ENCODE peak calls at places on chromosomes 7 and 10, in seven cellular contexts. B, G, J, E, D, X and L are unnamed samples. For H3K9me3, the result is how much of the 10 kb centered on the place peaks cover.

GRCh38 chr7:142709921-142710320 is 39.4 kb upstream of the PRSS1 start:
- DNase-seq in G (no peak), J (no peak), B (no peak), D (no peak), X (no peak), E (no peak), L (no peak)

GRCh38 chr7:100590077-100590737 is 4.1 kb downstream of the FBXO24 start:
- DNase-seq in B (no peak), J (no peak), X (no peak), E (no peak), G (peak), D (no peak), L (no peak)

GRCh38 chr7:95908499-95908898 is 136.1 kb downstream of the DYNC1I1 start:
- DNase-seq in E (no peak), G (no peak), D (no peak), X (no peak), B (no peak), J (no peak), L (no peak)

GRCh38 chr10:36681751-36682633 is 443.4 kb upstream of the ANKRD30A start:
- DNase-seq in B (no peak), J (peak), E (no peak), G (no peak), D (no peak), X (no peak), L (no peak)

GRCh38 chr7:154879629-154880028 is 123.3 kb downstream of the PAXIP1 start:
- DNase-seq in D (no peak), X (peak), G (no peak), B (no peak), J (no peak), E (no peak), L (no peak)

GRCh38 chr10:100345570-100346330 is 1.3 kb upstream of the SCD start:
- DNase-seq in X (no peak), E (no peak), J (peak), D (no peak), B (peak), G (no peak), L (no peak)

GRCh38 chr7:50209461-50210161 is 94.9 kb upstream of the IKZF1 start:
- DNase-seq in D (no peak), X (no peak), G (no peak), J (no peak), B (no peak), E (no peak), L (no peak)

GRCh38 chr7:110940756-110941155 is 150.2 kb upstream of the LRRN3 start:
- DNase-seq in G (no peak), B (no peak), X (no peak), E (no peak), J (no peak), D (no peak), L (no peak)

GRCh38 chr7:11210374-11210773 is 236.7 kb downstream of the PHF14 start:
- DNase-seq in J (no peak), G (no peak), B (no peak), X (no peak), E (no peak), D (no peak), L (no peak)

GRCh38 chr10:102065561-102066420 is 642 bp downstream of the HPS6 start:
- DNase-seq in G (no peak), D (no peak), J (no peak), B (peak), E (peak), X (peak), L (no peak)

GRCh38 chr7:3371601-3372000 is 70.5 kb downstream of the SDK1 start:
- DNase-seq in E (no peak), D (no peak), G (no peak), X (no peak), B (no peak), J (no peak), L (no peak)

GRCh38 chr7:92925876-92926696 is 89.7 kb upstream of the CDK6 start:
- DNase-seq in E (no peak), J (peak), X (no peak), D (no peak), B (no peak), G (no peak), L (no peak)

GRCh38 chr7:78510580-78511188 is 712.1 kb downstream of the PHTF2 start:
- DNase-seq in J (peak), D (no peak), E (peak), G (no peak), X (peak), B (no peak), L (no peak)

GRCh38 chr7:137715101-137715500 is 131.7 kb downstream of the DGKI start:
- DNase-seq in X (no peak), E (no peak), J (no peak), G (no peak), B (no peak), D (no peak), L (no peak)

GRCh38 chr10:132114953-132115520 is 49.3 kb downstream of the JAKMIP3 start:
- DNase-seq in X (no peak), J (no peak), D (no peak), B (no peak), E (no peak), G (no peak), L (no peak)

GRCh38 chr10:89207801-89208551 is 859 bp upstream of the CH25H start:
- DNase-seq in X (no peak), D (no peak), J (no peak), G (peak), E (peak), B (peak), L (peak)

GRCh38 chr7:128351296-128352123 is 7.8 kb upstream of the RBM28 start:
- DNase-seq in D (no peak), B (no peak), X (no peak), J (no peak), G (no peak), E (no peak), L (no peak)

GRCh38 chr7:140036224-140036651 is 26.5 kb downstream of the PARP12 start:
- DNase-seq in J (no peak), B (no peak), E (no peak), D (no peak), X (no peak), G (no peak), L (no peak)

GRCh38 chr10:28180654-28181053 is 122.2 kb downstream of the MPP7 start:
- DNase-seq in D (no peak), X (no peak), B (no peak), G (no peak), J (peak), E (no peak), L (no peak)

GRCh38 chr10:132699411-132700167 is 86.4 kb downstream of the NKX6-2 start:
- DNase-seq in X (no peak), D (no peak), G (no peak), B (no peak), E (no peak), J (no peak), L (no peak)

GRCh38 chr10:107589081-107589480 is 424.6 kb upstream of the SORCS1 start:
- DNase-seq in J (no peak), B (no peak), D (no peak), X (no peak), E (no peak), G (no peak), L (no peak)

GRCh38 chr7:1539346-1540321 is 9.1 kb downstream of the MAFK start:
- DNase-seq in E (no peak), D (no peak), G (no peak), J (no peak), X (no peak), B (peak), L (no peak)

GRCh38 chr7:19700936-19701335 is 7.9 kb downstream of the POLR1F start:
- DNase-seq in G (no peak), X (no peak), J (no peak), D (no peak), B (no peak), E (no peak), L (no peak)

GRCh38 chr7:152144557-152145245 is 119.2 kb downstream of the GALNT11 start:
- DNase-seq in B (no peak), J (no peak), G (no peak), X (no peak), D (no peak), E (no peak), L (no peak)

GRCh38 chr7:108066486-108066885 is 63.5 kb upstream of the LAMB1 start:
- DNase-seq in B (no peak), D (no peak), E (no peak), G (no peak), J (peak), X (no peak), L (no peak)

GRCh38 chr7:158829021-158829341 is 328 bp downstream of the ESYT2 start:
- DNase-seq in G (peak), B (no peak), D (no peak), J (peak), E (peak), X (peak), L (no peak)

GRCh38 chr7:3399858-3400257 is 98.8 kb downstream of the SDK1 start:
- DNase-seq in D (no peak), E (peak), G (no peak), X (no peak), B (no peak), J (peak), L (no peak)

GRCh38 chr10:72886596-72887522 is 6.7 kb upstream of the OIT3 start:
- DNase-seq in G (no peak), D (no peak), X (no peak), B (no peak), J (no peak), E (no peak), L (no peak)

GRCh38 chr10:85651507-85651902 is 715.1 kb downstream of the GRID1 start:
- DNase-seq in J (no peak), E (no peak), X (no peak), G (no peak), D (no peak), B (no peak), L (no peak)

GRCh38 chr7:23246540-23246939 is at the start of gene GPNMB:
- DNase-seq in D (no peak), G (peak), E (no peak), B (peak), X (no peak), J (no peak), L (peak)
- TF ChIP-seq POLR2A in D (no peak), G (peak), E (no peak), B (no peak), X (no peak), J (no peak), L (peak)

GRCh38 chr7:46567858-46568257 is 646.8 kb upstream of the IGFBP3 start:
- DNase-seq in E (no peak), D (no peak), J (no peak), X (no peak), G (no peak), B (no peak), L (no peak)
- H3K9me3 ChIP-seq in E (under half), D (under half), J (under half), X (under half), G (under half), B (under half), L (under half)

DNA sequence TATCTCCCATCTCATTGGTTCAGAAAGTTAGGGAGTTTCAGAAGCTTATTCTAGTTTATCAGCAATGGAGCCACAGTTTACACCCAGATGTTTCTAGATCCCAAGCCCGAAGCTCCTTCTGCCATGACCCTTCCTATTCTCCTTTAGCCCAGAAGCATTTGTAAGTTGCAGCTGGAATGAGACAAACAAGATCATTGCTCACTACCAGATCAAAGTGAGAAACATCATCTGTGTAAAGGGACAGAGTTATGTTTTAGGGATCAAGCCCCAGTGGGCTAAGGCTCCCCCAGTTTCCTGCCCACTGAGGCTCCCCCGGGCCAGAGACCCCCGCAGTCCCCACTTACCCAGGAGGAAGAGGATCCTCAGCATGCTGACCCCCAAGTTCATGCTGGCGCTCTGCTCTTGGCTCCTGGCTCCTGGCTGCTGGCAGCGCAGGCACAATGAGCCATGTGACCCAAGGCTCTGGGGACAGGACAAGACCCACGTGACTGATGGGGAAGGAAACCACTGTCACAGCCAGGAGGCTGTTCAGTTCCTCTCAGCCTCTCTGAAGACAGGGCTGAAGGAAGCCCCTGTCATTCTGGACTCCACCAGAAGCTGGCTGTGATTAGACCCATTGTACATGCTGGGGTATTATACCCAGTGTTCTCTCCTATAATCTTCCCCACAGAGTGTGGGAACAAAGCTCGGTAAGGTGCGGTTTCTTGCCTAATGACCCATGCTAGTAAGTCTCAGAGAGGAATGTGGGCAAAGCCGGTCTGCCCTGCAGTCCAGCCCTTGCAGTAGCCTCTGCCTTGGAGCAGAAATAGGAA is at the start of gene TMEM273:
- DNase-seq in D (peak), B (no peak), G (peak), X (peak), J (no peak), E (no peak), L (peak)
- H3K4me3 ChIP-seq in D (peak), B (no peak), G (no peak), X (peak), J (no peak), E (no peak), L (peak)

GRCh38 chr7:76301000-76301399 is 1.5 kb upstream of the HSPB1 start:
- DNase-seq in X (no peak), G (no peak), D (no peak), J (no peak), E (no peak), B (no peak), L (no peak)

GRCh38 chr7:76293407-76293901 is 9.0 kb upstream of the HSPB1 start:
- DNase-seq in E (no peak), X (no peak), G (peak), B (no peak), J (no peak), D (no peak), L (no peak)

GRCh38 chr7:76294344-76295024 is 8.0 kb upstream of the HSPB1 start:
- DNase-seq in E (peak), G (peak), B (peak), D (peak), J (peak), X (peak), L (peak)

GRCh38 chr7:76300210-76300731 is 2.2 kb upstream of the HSPB1 start:
- DNase-seq in E (no peak), J (peak), G (peak), B (no peak), D (no peak), X (peak), L (no peak)

DNA sequence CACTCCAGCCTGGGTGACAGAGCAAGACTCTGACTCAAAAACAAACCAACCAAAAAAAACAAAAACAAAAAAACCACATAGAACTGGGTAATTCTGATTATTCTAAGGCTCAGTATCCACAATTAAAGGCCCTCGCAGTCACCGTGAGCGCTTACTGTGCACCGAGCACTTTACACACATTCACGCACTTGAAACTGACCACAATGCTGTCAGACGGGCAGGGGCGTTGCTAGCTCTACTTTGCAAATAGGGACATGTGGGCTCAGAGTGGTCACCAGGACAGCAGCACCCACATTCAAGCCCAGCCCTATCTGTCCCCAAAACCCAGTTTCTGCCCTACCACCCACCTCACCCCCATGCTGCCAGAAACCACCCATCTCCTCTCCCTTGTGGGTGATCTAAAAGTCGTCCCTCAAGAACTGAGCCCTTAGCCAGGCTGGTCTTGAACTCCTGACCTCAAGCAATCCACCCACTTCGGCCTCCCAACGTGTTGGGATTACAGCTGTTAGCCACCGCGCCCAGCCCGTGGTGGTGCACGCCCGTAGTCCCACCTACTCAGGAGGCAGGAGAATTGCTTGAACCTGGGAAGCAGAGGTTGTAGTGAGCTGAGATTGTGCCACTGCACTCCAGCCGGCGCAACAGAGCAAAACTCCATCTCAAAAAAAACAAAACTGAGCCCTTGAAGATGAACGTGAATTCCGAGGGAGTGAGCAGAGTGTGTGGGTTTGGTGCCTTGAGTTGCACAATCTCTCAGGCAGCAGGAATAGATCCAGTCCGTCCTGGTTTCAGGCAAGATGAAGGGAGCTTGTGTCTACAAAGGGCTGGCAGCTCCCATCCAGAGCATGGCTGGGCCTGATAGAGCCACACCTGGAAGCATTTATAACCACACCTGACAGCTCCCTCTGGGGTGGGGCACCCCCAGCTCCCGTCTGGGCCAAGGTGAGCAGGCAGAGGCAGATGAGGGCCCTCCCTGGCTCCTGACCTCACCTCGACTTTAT is 5.4 kb upstream of the HSPB1 start:
- DNase-seq in J (peak), B (peak), X (peak), E (no peak), D (no peak), G (peak), L (peak)
- TF ChIP-seq POLR2A in J (no peak), B (no peak), X (no peak), E (no peak), D (no peak), G (peak), L (peak)

GRCh38 chr10:128630787-128631252 is 504.6 kb upstream of the MKI67 start:
- DNase-seq in X (no peak), D (no peak), E (no peak), G (no peak), J (no peak), B (no peak), L (no peak)

GRCh38 chr10:128628252-128628651 is 502.0 kb upstream of the MKI67 start:
- DNase-seq in B (no peak), J (no peak), D (no peak), X (no peak), G (no peak), E (no peak), L (no peak)

GRCh38 chr10:128631801-128632241 is 505.6 kb upstream of the MKI67 start:
- DNase-seq in G (no peak), B (no peak), D (peak), X (no peak), E (no peak), J (peak), L (peak)

GRCh38 chr10:128627811-128628210 is 501.6 kb upstream of the MKI67 start:
- DNase-seq in G (no peak), X (no peak), E (no peak), D (no peak), J (no peak), B (no peak), L (no peak)

DNA sequence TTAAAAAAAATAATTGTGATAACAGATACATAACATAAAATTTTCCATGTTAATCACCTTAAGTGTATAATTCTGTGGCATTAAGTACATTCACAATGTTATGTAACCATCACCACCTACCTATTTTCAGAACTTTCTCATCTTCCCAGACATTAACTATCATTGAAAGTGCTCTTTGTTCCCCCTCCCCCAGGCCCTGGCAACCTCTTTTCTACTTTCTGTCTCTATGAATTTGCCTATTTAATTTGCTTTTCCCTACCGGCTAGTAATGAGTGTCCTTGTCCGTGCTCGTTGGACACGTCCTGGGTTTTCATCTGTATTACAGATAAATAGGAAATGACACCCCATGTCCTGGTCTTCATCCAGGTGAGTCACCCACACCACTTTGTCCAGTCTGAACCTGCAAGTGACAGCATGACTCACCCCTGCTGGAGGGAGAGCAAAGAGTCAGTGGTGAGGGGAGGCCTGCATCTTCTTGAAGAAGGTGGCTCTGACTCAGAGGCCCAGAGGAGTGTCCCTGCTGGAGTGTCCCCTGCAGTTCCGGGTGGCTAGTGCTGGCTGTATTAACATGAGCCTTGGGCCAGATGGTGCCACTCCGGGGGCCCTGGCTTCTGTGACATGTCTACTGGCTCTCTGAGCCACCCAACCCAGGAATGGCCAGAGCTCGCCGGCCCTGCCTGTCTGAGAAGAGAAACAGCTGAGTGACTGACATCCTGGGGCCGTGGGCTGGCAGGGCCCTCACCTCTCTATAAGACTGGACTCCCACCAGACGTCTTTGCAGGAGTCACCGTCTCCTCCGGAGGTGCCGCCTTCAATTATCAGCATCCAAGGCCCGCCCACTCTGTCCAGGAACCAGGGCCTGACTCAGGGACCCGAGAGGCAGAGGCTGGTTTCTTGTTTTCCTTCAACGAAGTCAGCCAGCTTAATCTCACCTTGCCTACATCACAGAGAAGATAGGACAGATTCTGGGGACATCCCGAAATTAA is 503.2 kb upstream of the MKI67 start:
- DNase-seq in E (peak), B (no peak), X (peak), G (no peak), J (peak), D (peak), L (no peak)
- H3K9me3 ChIP-seq in E (under half), B (under half), X (under half), G (under half), J (under half), D (under half), L (under half)

DNA sequence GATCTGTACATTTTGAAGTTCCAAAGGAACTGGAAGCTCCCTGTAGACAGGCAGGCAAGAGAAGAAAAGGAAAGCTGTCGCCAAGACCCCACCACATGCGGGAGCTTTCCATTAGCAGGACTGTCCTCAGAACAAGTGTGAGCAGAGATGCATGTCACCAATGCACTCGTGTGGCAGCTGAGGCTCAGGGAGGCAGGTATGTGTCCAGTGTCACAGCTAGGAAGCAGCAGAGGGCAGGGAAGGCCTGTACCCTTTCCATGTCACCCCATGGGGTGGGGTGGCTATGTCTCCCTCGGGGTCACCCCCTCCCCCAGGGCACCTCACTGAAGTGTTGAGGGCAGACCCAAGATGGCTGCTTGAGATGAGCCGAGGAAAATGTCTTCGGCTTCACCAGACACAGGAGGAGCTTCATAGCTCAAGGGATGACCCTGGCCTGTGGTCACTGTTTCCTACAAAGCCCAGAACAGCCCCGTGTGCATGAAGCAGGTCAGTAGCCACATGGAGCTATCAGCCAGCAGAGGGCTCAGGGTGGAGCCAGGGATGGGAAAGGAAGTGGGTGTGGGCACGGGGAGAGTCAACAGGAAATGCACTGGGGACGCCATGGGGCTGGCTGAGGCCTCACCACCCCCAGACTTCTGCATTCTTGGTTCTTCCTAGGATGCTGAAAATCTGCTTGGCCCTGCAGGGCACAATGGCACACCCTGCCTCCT is 96.6 kb downstream of the FAM53B start:
- DNase-seq in D (peak), E (peak), G (no peak), X (peak), B (no peak), J (peak), L (peak)
- H3K4me3 ChIP-seq in D (no peak), E (no peak), G (no peak), X (no peak), B (no peak), J (no peak), L (no peak)